ENCODE peak calls at places on chromosomes 11 and 22, in eight cellular contexts. Q, D, M, F, B, K, Y and C are unnamed samples.

GRCh38 chr11:2929880-2930704 is 872 bp upstream of the PHLDA2 start:
- DNase-seq in Q (peak; percentile 86), D (peak; percentile 33), M (no peak), F (peak; percentile 53), B (no peak), K (peak; percentile 79), Y (peak; percentile 83), C (peak; percentile 63)

GRCh38 chr11:124899376-124900145 is 1.9 kb upstream of the ROBO4 start:
- DNase-seq in Q (no peak), D (no peak), M (no peak), F (no peak), B (peak; percentile 18), K (no peak), Y (no peak), C (no peak)

GRCh38 chr22:35947794-35948425 is 80.7 kb downstream of the RBFOX2 start:
- DNase-seq in Q (no peak), D (no peak), M (no peak), F (no peak), B (no peak), K (no peak), Y (no peak), C (peak; percentile 72)

GRCh38 chr11:12271241-12271640 is 106.1 kb upstream of the PARVA start:
- DNase-seq in Q (no peak), D (no peak), M (no peak), F (no peak), B (no peak), K (no peak), Y (no peak), C (no peak)

GRCh38 chr22:45336971-45337431 is 27.3 kb downstream of the FAM118A start:
- DNase-seq in Q (no peak), D (peak; percentile 67), M (no peak), F (peak; percentile 88), B (peak; percentile 77), K (peak; percentile 42), Y (no peak), C (no peak)

GRCh38 chr11:75576445-75577049 is 14.5 kb downstream of the SERPINH1 start:
- DNase-seq in Q (peak; percentile 68), D (peak; percentile 82), M (no peak), F (peak; percentile 72), B (peak; percentile 53), K (peak; percentile 61), Y (peak; percentile 80), C (no peak)

GRCh38 chr11:36012410-36012809 is 68.5 kb downstream of the LDLRAD3 start:
- DNase-seq in Q (no peak), D (peak; percentile 65), M (no peak), F (no peak), B (peak; percentile 75), K (no peak), Y (peak; percentile 70), C (peak; percentile 67)

GRCh38 chr22:31923166-31923565 is 21.2 kb upstream of the YWHAH start:
- DNase-seq in Q (no peak), D (peak; percentile 29), M (no peak), F (no peak), B (peak; percentile 16), K (peak; percentile 31), Y (no peak), C (no peak)

GRCh38 chr22:17633217-17633997 is 4.9 kb upstream of the ATP6V1E1 start:
- DNase-seq in Q (no peak), D (peak; percentile 81), M (peak; percentile 66), F (no peak), B (peak; percentile 73), K (no peak), Y (peak; percentile 85), C (peak; percentile 97)

GRCh38 chr22:32985899-32986772 is 72.0 kb downstream of the SYN3 start:
- DNase-seq in Q (peak; percentile 71), D (peak; percentile 89), M (peak; percentile 21), F (peak; percentile 66), B (peak; percentile 88), K (peak; percentile 67), Y (peak; percentile 78), C (peak; percentile 90)

GRCh38 chr11:86138958-86139357 is 70.1 kb upstream of the PICALM start:
- DNase-seq in Q (peak; percentile 50), D (peak; percentile 9), M (no peak), F (no peak), B (no peak), K (no peak), Y (peak; percentile 76), C (no peak)

GRCh38 chr22:43635101-43635500 is 177.0 kb downstream of the EFCAB6 start:
- DNase-seq in Q (no peak), D (no peak), M (no peak), F (no peak), B (no peak), K (no peak), Y (no peak), C (no peak)

GRCh38 chr11:65562788-65563187 is 4.6 kb upstream of the LTBP3 start:
- DNase-seq in Q (no peak), D (no peak), M (no peak), F (no peak), B (no peak), K (no peak), Y (no peak), C (no peak)

GRCh38 chr22:27641049-27641790 is 160.3 kb downstream of the MN1 start:
- DNase-seq in Q (no peak), D (no peak), M (no peak), F (peak; percentile 25), B (no peak), K (no peak), Y (peak; percentile 59), C (peak; percentile 96)

GRCh38 chr22:35986085-35986484 is 42.5 kb downstream of the RBFOX2 start:
- DNase-seq in Q (no peak), D (peak; percentile 46), M (no peak), F (no peak), B (peak; percentile 47), K (no peak), Y (no peak), C (no peak)

GRCh38 chr11:13902456-13902855 is 60.1 kb upstream of the SPON1 start:
- DNase-seq in Q (no peak), D (no peak), M (no peak), F (peak; percentile 46), B (no peak), K (no peak), Y (no peak), C (no peak)

GRCh38 chr11:32071811-32072210 is 19.1 kb upstream of the RCN1 start:
- DNase-seq in Q (no peak), D (peak; percentile 74), M (no peak), F (no peak), B (peak; percentile 67), K (no peak), Y (peak; percentile 61), C (peak; percentile 46)

GRCh38 chr11:128026596-128026995 is 560.8 kb downstream of the ETS1 start:
- DNase-seq in Q (no peak), D (peak; percentile 95), M (peak; percentile 89), F (no peak), B (peak; percentile 99), K (no peak), Y (peak; percentile 94), C (peak; percentile 97)

GRCh38 chr11:6351782-6352181 is 31.5 kb upstream of the CAVIN3 start:
- DNase-seq in Q (no peak), D (no peak), M (no peak), F (no peak), B (no peak), K (no peak), Y (no peak), C (peak; percentile 6)

GRCh38 chr11:44466531-44467179 is 98.8 kb upstream of the CD82 start:
- DNase-seq in Q (no peak), D (no peak), M (no peak), F (no peak), B (no peak), K (no peak), Y (no peak), C (no peak)

DNA sequence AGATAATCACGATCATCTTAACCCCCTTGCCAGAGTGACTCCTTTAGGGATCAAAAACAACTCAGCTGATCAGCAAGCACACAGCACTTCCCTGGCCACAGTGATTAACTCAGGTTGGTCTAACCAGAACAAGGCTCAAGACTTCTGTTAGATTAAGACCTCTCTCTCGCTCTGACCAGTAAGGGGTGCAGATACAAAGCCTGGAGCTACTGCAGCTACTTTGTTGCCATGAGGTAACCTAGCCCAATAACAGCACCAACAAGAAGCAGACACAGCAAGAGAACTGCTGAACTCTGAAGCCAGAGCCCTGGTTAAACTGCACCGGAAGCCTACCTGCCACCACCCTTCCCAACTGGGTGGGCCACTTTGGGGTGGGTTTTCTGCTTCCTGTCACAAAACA is 42.0 kb downstream of the LINC01488 start:
- DNase-seq in Q (no peak), D (no peak), M (no peak), F (no peak), B (no peak), K (no peak), Y (no peak), C (no peak)
- TF ChIP-seq CTCF in Q (no peak), D (no peak), M (no peak), F (no peak), B (no peak), K (no peak), Y (no peak), C (no peak)

DNA sequence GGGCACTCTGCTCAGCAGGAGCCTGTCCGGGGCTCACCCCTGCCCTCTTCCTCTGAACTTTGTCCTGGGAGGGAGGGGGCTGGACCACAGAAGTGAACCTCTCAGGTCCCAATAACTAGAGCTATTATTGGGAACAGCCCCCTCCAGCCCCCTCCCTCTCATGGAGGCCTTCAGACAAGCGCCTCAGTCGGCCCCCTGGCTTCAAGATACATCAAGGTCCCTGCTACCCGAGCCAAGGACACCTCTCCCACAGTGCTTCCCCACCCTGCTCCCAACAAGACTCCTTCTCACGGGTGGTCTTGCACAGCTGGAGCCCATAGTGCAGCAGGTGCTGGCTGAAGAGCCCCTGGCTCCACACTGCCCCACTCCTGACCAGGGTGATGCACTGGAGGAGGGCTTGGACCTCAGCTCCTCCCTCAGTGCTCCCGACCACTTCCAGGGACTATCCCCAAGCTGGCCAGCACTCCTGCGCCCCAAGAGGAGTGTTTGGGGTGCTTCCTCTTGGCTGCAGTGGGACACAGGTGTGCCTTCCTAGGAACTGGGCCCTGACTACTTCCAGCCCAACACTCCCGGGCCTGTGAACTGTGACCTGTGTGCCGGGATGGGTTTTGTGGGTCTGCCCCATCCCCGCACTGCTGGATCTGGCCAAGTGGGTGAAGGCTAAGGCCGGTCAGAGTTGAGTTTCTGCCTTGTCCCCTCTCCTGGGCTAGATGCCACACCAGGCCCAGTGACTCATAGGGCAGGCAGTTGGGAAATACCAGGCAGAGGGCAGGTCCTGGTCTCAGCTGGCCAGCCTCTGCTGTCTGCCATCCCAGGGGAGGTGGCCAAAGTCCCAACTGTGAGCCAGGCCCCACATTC is 2.2 kb downstream of the PNPLA2 start:
- DNase-seq in Q (no peak), D (peak; percentile 60), M (no peak), F (peak; percentile 59), B (peak; percentile 63), K (peak; percentile 81), Y (no peak), C (peak; percentile 40)
- TF ChIP-seq CTCF in Q (no peak), D (no peak), M (no peak), F (no peak), B (no peak), K (no peak), Y (no peak), C (no peak)

GRCh38 chr11:9386086-9386485 is 1.6 kb downstream of the IPO7 start:
- DNase-seq in Q (no peak), D (no peak), M (no peak), F (no peak), B (no peak), K (no peak), Y (no peak), C (peak; percentile 13)
- TF ChIP-seq CTCF in Q (no peak), D (no peak), M (no peak), F (no peak), B (no peak), K (no peak), Y (no peak), C (no peak)

GRCh38 chr11:113316251-113316650 is 1.9 kb downstream of the TTC12 start:
- DNase-seq in Q (no peak), D (no peak), M (no peak), F (no peak), B (no peak), K (no peak), Y (peak; percentile 12), C (peak; percentile 68)
- TF ChIP-seq CTCF in Q (no peak), D (no peak), M (no peak), F (no peak), B (no peak), K (no peak), Y (no peak), C (no peak)